ENCODE peak calls at places on chromosomes 16 and 17, in five cellular contexts. D is IMR-90, Z is GM12878, L is K562, K is H1. M is an unnamed sample.

GRCh38 chr17:82332669-82333278 is 792 bp downstream of the SECTM1 start:
- DNase-seq in D (peak; percentile 55), Z (no peak), L (peak; percentile 64), K (no peak), M (peak; percentile 38)

GRCh38 chr16:72298947-72299346 is 127.0 kb upstream of the PMFBP1 start:
- DNase-seq in D (no peak), Z (no peak), L (no peak), K (no peak), M (no peak)

GRCh38 chr16:52203096-52203495 is 343.8 kb downstream of the TOX3 start:
- DNase-seq in D (no peak), Z (no peak), L (no peak), K (no peak), M (no peak)

GRCh38 chr16:9081843-9082242 is 9.6 kb upstream of the HAPSTR1 start:
- DNase-seq in D (no peak), Z (no peak), L (no peak), K (no peak), M (no peak)

GRCh38 chr17:81429813-81430510 is 34.7 kb downstream of the BAHCC1 start:
- DNase-seq in D (no peak), Z (no peak), L (no peak), K (no peak), M (no peak)

GRCh38 chr16:84806256-84806889 is 13.4 kb upstream of the CRISPLD2 start:
- DNase-seq in D (peak; percentile 95), Z (peak; percentile 13), L (peak; percentile 82), K (no peak), M (no peak)

GRCh38 chr17:78532311-78532710 is 44.9 kb downstream of the DNAH17 start:
- DNase-seq in D (no peak), Z (no peak), L (no peak), K (no peak), M (no peak)

GRCh38 chr16:66286527-66286926 is 80.0 kb upstream of the CDH5 start:
- DNase-seq in D (no peak), Z (no peak), L (no peak), K (no peak), M (no peak)

GRCh38 chr16:79751785-79752184 is 151.2 kb upstream of the MAF start:
- DNase-seq in D (no peak), Z (no peak), L (no peak), K (no peak), M (no peak)

GRCh38 chr17:43832168-43832975 is 574 bp downstream of the MPP3 start:
- DNase-seq in D (peak; percentile 69), Z (no peak), L (peak; percentile 78), K (no peak), M (no peak)

GRCh38 chr17:82065638-82066303 is at the start of gene DUS1L:
- DNase-seq in D (peak; percentile 37), Z (no peak), L (peak; percentile 87), K (no peak), M (no peak)

GRCh38 chr16:84726670-84727467 is 27.1 kb downstream of the USP10 start:
- DNase-seq in D (no peak), Z (peak; percentile 72), L (no peak), K (no peak), M (no peak)

GRCh38 chr16:23359092-23359760 is 57.1 kb downstream of the SCNN1B start:
- DNase-seq in D (peak; percentile 5), Z (no peak), L (no peak), K (no peak), M (no peak)

GRCh38 chr16:610513-611381 is 20.0 kb upstream of the WFIKKN1 start:
- DNase-seq in D (no peak), Z (no peak), L (no peak), K (no peak), M (no peak)

GRCh38 chr16:19071811-19072777 is 4.7 kb downstream of the COQ7 start:
- DNase-seq in D (peak; percentile 56), Z (no peak), L (peak; percentile 43), K (no peak), M (peak; percentile 47)

GRCh38 chr16:28012031-28012445 is 51.5 kb downstream of the GSG1L start:
- DNase-seq in D (peak; percentile 66), Z (no peak), L (peak; percentile 25), K (no peak), M (no peak)

GRCh38 chr17:13626703-13627102 is 25.0 kb upstream of the HS3ST3A1 start:
- DNase-seq in D (peak; percentile 91), Z (no peak), L (no peak), K (no peak), M (peak; percentile 3)

GRCh38 chr16:58027341-58028167 is 2.0 kb downstream of the MMP15 start:
- DNase-seq in D (no peak), Z (no peak), L (peak; percentile 67), K (peak; percentile 66), M (peak; percentile 36)

GRCh38 chr16:85897384-85897783 is 1.6 kb upstream of the IRF8 start:
- DNase-seq in D (no peak), Z (no peak), L (no peak), K (no peak), M (no peak)

GRCh38 chr17:82424001-82424862 is 5.8 kb upstream of the OGFOD3 start:
- DNase-seq in D (peak; percentile 32), Z (no peak), L (peak; percentile 55), K (no peak), M (peak; percentile 36)

GRCh38 chr16:69116911-69117310 is 11.5 kb downstream of the HAS3 start:
- DNase-seq in D (no peak), Z (no peak), L (no peak), K (no peak), M (no peak)

GRCh38 chr16:31148281-31148728 is 1.6 kb downstream of the PRSS36 start:
- DNase-seq in D (no peak), Z (no peak), L (peak; percentile 79), K (no peak), M (peak; percentile 35)

GRCh38 chr17:27153005-27153404 is 140.9 kb upstream of the WSB1 start:
- DNase-seq in D (peak; percentile 11), Z (no peak), L (peak; percentile 4), K (no peak), M (no peak)

GRCh38 chr16:23670137-23670776 is 8.4 kb upstream of the PLK1 start:
- DNase-seq in D (peak; percentile 95), Z (peak; percentile 77), L (no peak), K (no peak), M (no peak)

GRCh38 chr16:7839568-7839967 is 506.9 kb downstream of the RBFOX1 start:
- DNase-seq in D (no peak), Z (no peak), L (no peak), K (no peak), M (no peak)

GRCh38 chr16:12062343-12063003 is 85.9 kb downstream of the SNX29 start:
- DNase-seq in D (peak; percentile 72), Z (no peak), L (no peak), K (no peak), M (peak; percentile 4)

GRCh38 chr16:50837324-50837723 is 95.4 kb downstream of the CYLD start:
- DNase-seq in D (no peak), Z (no peak), L (no peak), K (no peak), M (no peak)

GRCh38 chr16:31243734-31244670 is 15.8 kb upstream of the ITGAM start:
- DNase-seq in D (no peak), Z (peak; percentile 53), L (peak; percentile 37), K (no peak), M (no peak)

GRCh38 chr17:10779607-10780006 is 24.3 kb downstream of the TMEM238L start:
- DNase-seq in D (no peak), Z (no peak), L (no peak), K (no peak), M (no peak)

DNA sequence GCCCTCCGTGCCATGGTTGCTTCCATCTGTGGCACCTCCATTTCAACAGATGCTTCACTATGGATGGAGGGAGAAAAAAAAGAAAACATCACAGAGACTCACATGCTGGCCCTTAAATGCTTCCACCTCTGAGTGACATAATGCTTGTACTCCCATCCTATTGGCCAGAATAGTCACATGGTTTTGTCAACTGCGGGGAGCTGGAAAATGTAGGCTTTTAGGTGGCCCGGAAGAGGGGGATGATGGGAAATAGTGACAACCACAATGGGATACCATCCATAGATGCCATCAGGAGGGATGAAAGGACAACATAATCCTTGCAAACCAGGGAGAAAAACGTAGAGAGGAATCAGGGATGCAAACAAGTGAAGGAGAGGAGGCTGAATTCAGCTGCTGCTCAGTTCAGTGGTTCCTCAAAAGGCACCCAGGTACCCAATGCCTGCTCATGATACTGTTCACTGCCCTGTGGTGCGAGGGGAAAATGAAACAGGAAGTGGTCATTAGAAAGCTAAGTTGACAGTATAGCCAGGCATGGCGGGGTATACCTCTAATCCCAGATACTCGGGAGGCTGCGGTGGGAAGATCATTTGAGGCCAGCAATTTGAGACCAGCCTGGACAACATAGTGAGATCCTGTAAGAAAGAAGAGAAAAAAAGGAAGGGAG is 13.4 kb upstream of the ERCC4 start:
- DNase-seq in D (no peak), Z (no peak), L (peak; percentile 17), K (no peak), M (no peak)
- H3K9ac ChIP-seq in D (no peak overlapping the region), Z (no peak overlapping the region), L (no peak overlapping the region), K (no peak overlapping the region), M (no peak overlapping the region)

GRCh38 chr16:21300309-21301167 is 22.4 kb upstream of the CRYM start:
- DNase-seq in D (peak; percentile 100), Z (peak; percentile 93), L (peak; percentile 92), K (peak; percentile 82), M (peak; percentile 100)
- H3K27ac ChIP-seq in D (peak overlapping the region; percentile 11), Z (peak overlapping the region; percentile 54), L (peak overlapping the region; percentile 43), K (no peak overlapping the region), M (peak overlapping the region; percentile 85)

DNA sequence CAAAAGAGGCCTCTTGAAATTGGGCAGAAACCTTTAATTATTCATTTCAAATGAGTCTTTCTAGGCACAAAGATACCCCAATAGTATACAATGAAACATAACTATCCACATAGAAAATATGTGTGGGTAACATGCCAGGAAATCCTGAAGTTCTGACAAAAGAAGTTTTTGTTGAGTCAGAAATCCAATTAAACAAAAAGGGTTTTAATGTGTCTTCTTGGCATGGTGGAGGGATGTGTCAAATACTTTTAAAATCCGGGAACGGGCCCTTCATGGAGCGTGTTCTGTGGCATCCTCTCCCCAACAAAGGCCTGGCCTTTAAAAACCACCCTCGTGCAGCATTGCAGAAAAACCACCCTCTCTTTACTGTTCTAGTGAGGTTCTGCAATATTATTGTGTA is 14.2 kb downstream of the CDRT4 start:
- DNase-seq in D (peak; percentile 29), Z (no peak), L (no peak), K (no peak), M (no peak)
- TF ChIP-seq CEBPB in D (no peak), Z (no peak), L (no peak), K (no peak), M (no peak)

DNA sequence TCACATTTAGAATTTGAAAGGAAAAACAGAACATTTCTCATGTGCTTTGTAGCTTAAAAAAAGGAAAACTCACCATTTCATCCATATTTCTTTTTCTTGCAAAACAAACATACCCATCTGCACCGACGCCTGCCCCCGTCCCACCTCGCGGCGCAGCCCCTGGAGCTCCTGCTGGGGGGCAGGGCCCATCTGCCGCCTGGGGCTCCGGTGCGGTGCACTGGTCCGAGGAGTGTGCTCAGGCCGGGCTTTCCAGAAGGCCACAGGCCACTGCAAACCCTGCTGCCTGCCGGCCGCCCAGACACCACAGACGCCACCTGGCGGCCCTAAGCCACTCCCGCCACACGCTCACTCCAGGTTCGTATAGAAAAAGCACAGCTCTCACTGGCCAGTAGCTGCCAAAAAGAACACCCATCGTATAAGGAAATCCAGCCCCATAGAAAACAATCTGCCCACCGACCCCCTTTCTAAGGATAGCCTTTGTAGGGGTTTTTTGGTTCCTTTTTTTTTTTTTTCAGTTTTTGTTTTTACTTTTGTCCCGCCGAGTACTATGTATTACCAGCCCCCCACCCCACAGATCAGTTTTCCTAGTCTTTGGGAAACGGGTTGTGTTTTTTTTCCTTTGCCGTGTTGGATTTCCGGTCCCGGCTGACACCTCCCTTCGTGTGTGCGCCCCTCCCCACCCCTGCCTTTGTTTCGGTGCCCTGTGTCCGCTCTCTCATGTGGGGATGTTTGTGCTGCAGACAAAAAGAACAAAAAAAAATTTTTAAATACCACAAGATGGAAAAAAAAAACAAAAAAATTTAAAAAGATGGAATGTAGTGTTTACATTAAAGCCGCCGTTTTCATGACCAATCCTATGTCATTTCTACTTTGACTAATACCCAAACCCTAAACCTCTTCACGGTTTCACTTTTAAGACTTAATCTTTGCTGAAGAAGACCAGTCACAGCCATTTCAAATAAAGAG is 68.8 kb downstream of the AMFR start:
- DNase-seq in D (peak; percentile 88), Z (peak; percentile 46), L (peak; percentile 88), K (peak; percentile 75), M (peak; percentile 72)
- H3K9ac ChIP-seq in D (peak overlapping the region; percentile 58), Z (peak overlapping the region; percentile 74), L (no peak overlapping the region), K (no peak overlapping the region), M (peak overlapping the region; percentile 42)

M was measured in HCT116.